ENCODE peak calls at places on chromosomes 5 and 9, in eight cellular contexts. D, A, C, H, Q, W, B and U are unnamed samples.

GRCh38 chr9:78371981-78372380 is 75.1 kb downstream of the PSAT1 start:
- DNase-seq in D (no peak), A (no peak), C (no peak), H (no peak), Q (no peak), W (no peak), B (no peak), U (no peak)

GRCh38 chr5:179272326-179273073 is 72.8 kb downstream of the ADAMTS2 start:
- DNase-seq in D (no peak), A (no peak), C (no peak), H (no peak), Q (no peak), W (no peak), B (no peak), U (no peak)

GRCh38 chr9:3875371-3876132 is 349.8 kb upstream of the RFX3 start:
- DNase-seq in D (no peak), A (peak), C (peak), H (no peak), Q (peak), W (no peak), B (peak), U (no peak)

GRCh38 chr5:135327429-135328127 is 71.5 kb downstream of the MACROH2A1 start:
- DNase-seq in D (no peak), A (no peak), C (no peak), H (no peak), Q (no peak), W (no peak), B (no peak), U (no peak)

GRCh38 chr5:130243641-130244040 is 339.4 kb downstream of the CHSY3 start:
- DNase-seq in D (no peak), A (no peak), C (no peak), H (no peak), Q (no peak), W (no peak), B (no peak), U (no peak)

GRCh38 chr9:3205421-3206095 is 320.2 kb downstream of the RFX3 start:
- DNase-seq in D (no peak), A (no peak), C (no peak), H (no peak), Q (no peak), W (no peak), B (no peak), U (no peak)

GRCh38 chr9:36985769-36986547 is 48.1 kb downstream of the PAX5 start:
- DNase-seq in D (no peak), A (no peak), C (no peak), H (no peak), Q (no peak), W (no peak), B (no peak), U (no peak)

GRCh38 chr9:128102861-128103588 is 24.5 kb downstream of the PTGES2 start:
- DNase-seq in D (no peak), A (no peak), C (no peak), H (peak), Q (peak), W (no peak), B (no peak), U (no peak)

GRCh38 chr9:129697111-129697955 is 31.9 kb downstream of the PRRX2 start:
- DNase-seq in D (peak), A (peak), C (peak), H (peak), Q (no peak), W (peak), B (no peak), U (peak)

GRCh38 chr5:6302684-6303083 is 75.7 kb downstream of the MED10 start:
- DNase-seq in D (no peak), A (no peak), C (no peak), H (no peak), Q (no peak), W (peak), B (no peak), U (no peak)

GRCh38 chr5:75018805-75019587 is 33.4 kb downstream of the GCNT4 start:
- DNase-seq in D (no peak), A (no peak), C (no peak), H (no peak), Q (no peak), W (no peak), B (no peak), U (no peak)

GRCh38 chr5:142065273-142065672 is 43.3 kb upstream of the NDFIP1 start:
- DNase-seq in D (no peak), A (no peak), C (no peak), H (no peak), Q (no peak), W (no peak), B (peak), U (no peak)

GRCh38 chr5:31962928-31963327 is 211.2 kb downstream of the GOLPH3 start:
- DNase-seq in D (no peak), A (no peak), C (peak), H (no peak), Q (peak), W (no peak), B (no peak), U (no peak)

GRCh38 chr5:173243808-173244305 is 8.9 kb upstream of the NKX2-5 start:
- DNase-seq in D (no peak), A (no peak), C (no peak), H (no peak), Q (no peak), W (no peak), B (no peak), U (no peak)

GRCh38 chr5:148939676-148940075 is 113.3 kb downstream of the ADRB2 start:
- DNase-seq in D (no peak), A (peak), C (no peak), H (no peak), Q (peak), W (no peak), B (no peak), U (no peak)

GRCh38 chr9:68950188-68950587 is 63.7 kb downstream of the PRKACG start:
- DNase-seq in D (no peak), A (no peak), C (no peak), H (no peak), Q (no peak), W (no peak), B (no peak), U (no peak)

GRCh38 chr9:107637421-107638420 is 148.2 kb upstream of the KLF4 start:
- DNase-seq in D (no peak), A (peak), C (peak), H (peak), Q (peak), W (peak), B (peak), U (no peak)

GRCh38 chr5:14316471-14316870 is 173.3 kb downstream of the TRIO start:
- DNase-seq in D (no peak), A (no peak), C (no peak), H (no peak), Q (no peak), W (no peak), B (no peak), U (no peak)

GRCh38 chr9:83473488-83473971 is 64.7 kb downstream of the FRMD3 start:
- DNase-seq in D (no peak), A (no peak), C (no peak), H (no peak), Q (peak), W (peak), B (no peak), U (no peak)

GRCh38 chr9:95181226-95181818 is 136.2 kb downstream of the FANCC start:
- DNase-seq in D (no peak), A (no peak), C (peak), H (no peak), Q (no peak), W (peak), B (no peak), U (no peak)

GRCh38 chr5:134992148-134992547 is 24.4 kb downstream of the CATSPER3 start:
- DNase-seq in D (no peak), A (no peak), C (no peak), H (no peak), Q (no peak), W (no peak), B (no peak), U (no peak)

GRCh38 chr9:133637451-133638055 is 1.4 kb downstream of the DBH start:
- DNase-seq in D (no peak), A (no peak), C (no peak), H (no peak), Q (no peak), W (no peak), B (no peak), U (no peak)

GRCh38 chr5:179225387-179225786 is 119.9 kb downstream of the ADAMTS2 start:
- DNase-seq in D (no peak), A (no peak), C (no peak), H (no peak), Q (no peak), W (no peak), B (no peak), U (no peak)

GRCh38 chr9:127307802-127308201 is 43.2 kb downstream of the GARNL3 start:
- DNase-seq in D (no peak), A (no peak), C (no peak), H (peak), Q (no peak), W (no peak), B (no peak), U (no peak)

GRCh38 chr9:91898451-91899433 is 51.3 kb downstream of the ROR2 start:
- DNase-seq in D (no peak), A (peak), C (no peak), H (no peak), Q (peak), W (no peak), B (no peak), U (peak)

GRCh38 chr9:4665357-4665756 is 923 bp downstream of the SPATA6L start:
- DNase-seq in D (no peak), A (no peak), C (peak), H (no peak), Q (peak), W (no peak), B (peak), U (no peak)

GRCh38 chr9:33109850-33110595 is 33.5 kb upstream of the SMU1 start:
- DNase-seq in D (no peak), A (no peak), C (no peak), H (no peak), Q (no peak), W (no peak), B (no peak), U (no peak)

GRCh38 chr9:13274901-13275641 is 4.4 kb downstream of the MPDZ start:
- DNase-seq in D (no peak), A (no peak), C (peak), H (no peak), Q (no peak), W (no peak), B (no peak), U (no peak)

GRCh38 chr5:67483453-67484030 is 286.9 kb upstream of the CD180 start:
- DNase-seq in D (no peak), A (no peak), C (no peak), H (no peak), Q (no peak), W (no peak), B (no peak), U (no peak)

GRCh38 chr5:123299124-123299523 is 124.1 kb downstream of the CEP120 start:
- DNase-seq in D (no peak), A (no peak), C (no peak), H (no peak), Q (no peak), W (no peak), B (no peak), U (no peak)

GRCh38 chr5:72878854-72879253 is 62.4 kb downstream of the TNPO1 start:
- DNase-seq in D (no peak), A (no peak), C (no peak), H (no peak), Q (no peak), W (peak), B (no peak), U (no peak)

GRCh38 chr9:93092171-93092991 is 3.6 kb upstream of the CARD19 start:
- DNase-seq in D (no peak), A (no peak), C (no peak), H (no peak), Q (no peak), W (no peak), B (no peak), U (no peak)

GRCh38 chr9:35716236-35716635 is 15.8 kb downstream of the TLN1 start:
- DNase-seq in D (no peak), A (no peak), C (no peak), H (no peak), Q (no peak), W (no peak), B (no peak), U (no peak)

GRCh38 chr5:113091622-113092021 is 115.0 kb downstream of the DCP2 start:
- DNase-seq in D (no peak), A (no peak), C (no peak), H (no peak), Q (no peak), W (no peak), B (no peak), U (no peak)

GRCh38 chr9:95129651-95130291 is 187.7 kb downstream of the FANCC start:
- DNase-seq in D (no peak), A (no peak), C (no peak), H (no peak), Q (no peak), W (no peak), B (no peak), U (no peak)

GRCh38 chr5:39520232-39520572 is 95.4 kb upstream of the DAB2 start:
- DNase-seq in D (no peak), A (peak), C (peak), H (no peak), Q (peak), W (no peak), B (peak), U (no peak)

GRCh38 chr5:81208904-81209303 is 24.2 kb upstream of the CKMT2 start:
- DNase-seq in D (no peak), A (no peak), C (no peak), H (no peak), Q (peak), W (no peak), B (no peak), U (no peak)